ENCODE peak calls at places on chromosomes 11 and 22, in five cellular contexts. Q, E, C, H and F are unnamed samples.

GRCh38 chr11:119995730-119996491 is 142.0 kb downstream of the TRIM29 start:
- DNase-seq in Q (no peak), E (no peak), C (no peak), H (no peak), F (no peak)

GRCh38 chr11:123086315-123086714 is 24.4 kb upstream of the HSPA8 start:
- DNase-seq in Q (no peak), E (peak; percentile 42), C (no peak), H (no peak), F (peak; percentile 93)

GRCh38 chr11:121473064-121473777 is 20.5 kb upstream of the SORL1-AS1 start:
- DNase-seq in Q (no peak), E (no peak), C (peak; percentile 32), H (no peak), F (no peak)

GRCh38 chr11:130188047-130188446 is 28.5 kb downstream of the ST14 start:
- DNase-seq in Q (no peak), E (no peak), C (no peak), H (no peak), F (no peak)

GRCh38 chr11:133070790-133071189 is 461.5 kb downstream of the OPCML start:
- DNase-seq in Q (no peak), E (no peak), C (no peak), H (no peak), F (no peak)

GRCh38 chr11:107203656-107204055 is 185.4 kb upstream of the GUCY1A2 start:
- DNase-seq in Q (no peak), E (no peak), C (no peak), H (no peak), F (no peak)

GRCh38 chr22:44894321-44894720 is 115.5 kb downstream of the PHF21B start:
- DNase-seq in Q (no peak), E (no peak), C (no peak), H (no peak), F (no peak)

GRCh38 chr22:27995801-27996528 is 76.9 kb upstream of the PITPNB start:
- DNase-seq in Q (no peak), E (no peak), C (no peak), H (peak; percentile 34), F (no peak)

GRCh38 chr11:66151273-66151672 is 81.2 kb downstream of the PACS1 start:
- DNase-seq in Q (no peak), E (no peak), C (no peak), H (no peak), F (no peak)

GRCh38 chr22:29000225-29000556 is 61.4 kb downstream of the C22orf31 start:
- DNase-seq in Q (no peak), E (no peak), C (no peak), H (no peak), F (no peak)

GRCh38 chr11:44047931-44048431 is at the start of gene ACCSL:
- DNase-seq in Q (no peak), E (no peak), C (no peak), H (peak; percentile 84), F (no peak)

GRCh38 chr22:33109532-33110148 is 51.5 kb upstream of the SYN3 start:
- DNase-seq in Q (no peak), E (no peak), C (no peak), H (no peak), F (peak; percentile 78)

GRCh38 chr22:19766506-19767426 is 6.2 kb downstream of the TBX1 start:
- DNase-seq in Q (peak; percentile 55), E (peak; percentile 50), C (no peak), H (peak; percentile 83), F (no peak)

GRCh38 chr22:25567305-25567704 is 2.8 kb downstream of the GRK3 start:
- DNase-seq in Q (no peak), E (no peak), C (no peak), H (no peak), F (no peak)

GRCh38 chr22:42883121-42883520 is 26.0 kb upstream of the ARFGAP3 start:
- DNase-seq in Q (no peak), E (no peak), C (no peak), H (no peak), F (no peak)

GRCh38 chr22:23754980-23755636 is 883 bp upstream of the VPREB3 start:
- DNase-seq in Q (no peak), E (no peak), C (no peak), H (no peak), F (no peak)